ENCODE peak calls at places on chromosomes 11 and 22, in nine cellular contexts. M is uterus, B is H54, D is IMR-90, F is adrenal gland, Q is A549, O is transverse colon, X is body of pancreas, C is sigmoid colon. Z is an unnamed sample.

GRCh38 chr22:39471421-39472141 is 14.8 kb downstream of the MGAT3 start:
- DNase-seq in F (no peak), M (no peak), B (no peak), C (no peak), D (peak), O (peak), X (no peak), Q (no peak), Z (peak)

GRCh38 chr11:109680127-109680526 is 258.1 kb downstream of the C11orf87 start:
- DNase-seq in B (no peak), C (no peak), D (peak), X (no peak), Q (no peak), O (no peak), F (no peak), M (no peak), Z (no peak)

GRCh38 chr11:124086447-124086846 is 28.8 kb upstream of the VWA5A start:
- DNase-seq in D (no peak), F (no peak), Q (no peak), C (no peak), X (no peak), M (no peak), O (no peak), B (no peak), Z (no peak)

GRCh38 chr11:121595717-121596156 is 143.0 kb upstream of the SORL1-AS1 start:
- DNase-seq in Q (peak), O (no peak), B (peak), F (no peak), C (peak), X (no peak), M (no peak), D (peak), Z (peak)

GRCh38 chr11:17641792-17642350 is 77.5 kb upstream of the MYOD1 start:
- DNase-seq in B (no peak), O (no peak), Q (no peak), F (no peak), X (no peak), M (no peak), C (no peak), D (no peak), Z (no peak)

GRCh38 chr22:24467340-24467739 is 27.8 kb upstream of the UPB1 start:
- DNase-seq in O (no peak), M (no peak), C (no peak), D (no peak), B (no peak), F (no peak), Q (no peak), X (no peak), Z (no peak)

GRCh38 chr11:78645226-78646202 is 70.8 kb upstream of the NARS2 start:
- DNase-seq in M (peak), F (peak), X (peak), Q (peak), D (peak), O (peak), C (no peak), B (peak), Z (peak)

GRCh38 chr22:30785527-30785926 is 90.9 kb downstream of the OSBP2 start:
- DNase-seq in O (no peak), Q (no peak), M (no peak), D (no peak), C (no peak), B (no peak), F (no peak), X (no peak), Z (no peak)

GRCh38 chr22:27985323-27986275 is 66.5 kb upstream of the PITPNB start:
- DNase-seq in F (no peak), X (no peak), C (peak), D (no peak), M (no peak), B (no peak), Q (no peak), O (no peak), Z (no peak)

GRCh38 chr11:89442801-89443200 is 48.4 kb downstream of the NOX4 start:
- DNase-seq in B (no peak), M (no peak), O (no peak), F (no peak), C (no peak), D (no peak), Q (no peak), X (no peak), Z (no peak)

GRCh38 chr11:46247664-46248063 is 29.8 kb upstream of the CREB3L1 start:
- DNase-seq in O (peak), D (peak), X (peak), C (no peak), B (no peak), Q (peak), F (peak), M (no peak), Z (no peak)

DNA sequence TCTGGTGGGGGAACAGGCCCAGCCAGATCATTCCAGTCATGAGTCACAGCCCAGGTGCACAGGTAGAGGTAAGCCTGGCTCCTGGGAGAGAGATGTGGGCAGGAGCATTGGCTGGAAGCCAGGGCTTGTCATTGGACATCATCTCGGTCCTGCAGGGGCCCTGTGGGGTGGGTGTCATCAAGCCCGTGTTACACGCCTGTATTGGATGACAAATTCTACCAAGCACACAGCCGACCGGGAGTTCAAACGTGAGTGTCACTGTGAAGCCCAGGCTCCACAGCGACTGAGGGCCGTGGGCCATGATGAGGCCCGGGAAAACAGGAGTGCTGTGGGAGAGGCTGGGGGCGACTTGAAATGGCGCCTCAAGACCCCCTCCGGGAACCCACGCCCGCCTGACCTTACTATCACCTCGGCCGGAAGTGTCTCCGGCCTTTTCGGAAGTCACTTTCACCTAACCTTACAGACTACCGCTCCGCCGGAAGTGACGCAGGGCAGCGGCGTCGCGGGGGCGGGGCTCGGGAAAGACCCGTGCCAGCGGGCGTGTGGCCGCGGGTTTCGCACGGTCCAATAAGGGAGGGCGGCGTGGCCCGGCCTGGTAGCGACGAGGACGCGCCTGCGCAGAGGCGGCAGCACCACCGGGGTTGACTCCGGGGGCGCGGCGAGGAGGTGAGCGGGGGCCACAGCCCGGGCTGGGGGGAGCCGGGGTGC is at the start of gene FKBP2:
- DNase-seq in X (peak), C (peak), O (peak), M (peak), Q (peak), D (peak), F (peak), B (peak), Z (peak)
- TF ChIP-seq POLR2A in X (peak), C (peak), O (peak), M (peak), Q (peak), D (peak), F (peak), B (peak), Z (peak)

GRCh38 chr11:47357985-47358730 is 5.7 kb upstream of the MYBPC3 start:
- DNase-seq in B (no peak), X (no peak), O (no peak), F (no peak), C (no peak), M (no peak), D (no peak), Q (no peak), Z (no peak)
- TF ChIP-seq POLR2A in B (no peak), X (no peak), O (no peak), F (no peak), C (no peak), M (no peak), D (no peak), Q (no peak), Z (no peak)

GRCh38 chr11:115921986-115922385 is 417.8 kb upstream of the CADM1 start:
- DNase-seq in X (no peak), F (no peak), O (no peak), C (no peak), Q (no peak), M (no peak), D (no peak), B (no peak), Z (no peak)
- TF ChIP-seq POLR2A in X (no peak), F (no peak), O (no peak), C (no peak), Q (no peak), M (no peak), D (no peak), B (no peak), Z (no peak)

DNA sequence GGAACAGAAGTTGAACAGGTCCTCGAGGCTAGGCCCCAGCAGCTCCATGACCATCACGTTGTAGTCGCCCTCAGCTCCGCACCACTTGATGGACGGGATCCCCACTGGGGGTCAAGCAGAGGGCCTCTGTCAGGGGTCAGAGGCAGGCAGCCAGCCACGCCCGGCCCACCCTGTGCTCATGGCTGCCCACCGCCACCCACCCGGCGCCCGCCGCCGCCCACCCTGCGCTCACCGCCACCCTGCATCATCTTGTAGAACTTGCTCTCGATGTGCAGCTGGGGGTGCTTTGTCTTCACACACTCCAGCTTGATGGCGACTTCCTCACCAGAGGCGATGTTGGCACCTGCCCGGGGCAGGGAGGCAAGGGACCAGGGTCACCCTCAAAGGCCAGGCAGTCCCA is 14.3 kb downstream of the CSNK1E start:
- DNase-seq in D (no peak), Q (no peak), O (no peak), X (no peak), M (no peak), B (no peak), C (no peak), F (no peak), Z (no peak)
- TF ChIP-seq POLR2A in D (no peak), Q (no peak), O (no peak), X (no peak), M (no peak), B (no peak), C (no peak), F (no peak), Z (no peak)

GRCh38 chr11:111807098-111807497 is 40.9 kb upstream of the PPP2R1B start:
- DNase-seq in M (no peak), F (no peak), Q (no peak), O (no peak), D (no peak), X (no peak), C (no peak), B (no peak), Z (no peak)
- TF ChIP-seq POLR2A in M (no peak), F (no peak), Q (no peak), O (no peak), D (no peak), X (no peak), C (no peak), B (no peak), Z (no peak)

GRCh38 chr11:112073941-112074811 is at the start of the genes NKAPD1 and PIH1D2:
- DNase-seq in Q (peak), M (peak), C (peak), X (peak), D (peak), F (peak), B (peak), O (peak), Z (peak)
- TF ChIP-seq POLR2A in Q (peak), M (peak), C (no peak), X (peak), D (no peak), F (no peak), B (peak), O (peak), Z (no peak)

GRCh38 chr11:129861702-129862107 is 33.7 kb downstream of the NFRKB start:
- DNase-seq in C (no peak), B (peak), M (peak), O (peak), D (peak), X (peak), F (peak), Q (peak), Z (no peak)
- TF ChIP-seq POLR2A in C (no peak), B (no peak), M (no peak), O (no peak), D (no peak), X (peak), F (no peak), Q (no peak), Z (no peak)